ENCODE peak calls at places on chromosomes 16 and 17, in seven cellular contexts. M, L, A, J, E, X and O are unnamed samples.

GRCh38 chr16:75789237-75789636 is 62.9 kb upstream of the CPHXL start:
- DNase-seq in M (peak), L (peak), A (no peak), J (peak), E (no peak), X (peak), O (peak)

GRCh38 chr17:7047566-7047965 is 3.7 kb upstream of the SLC16A11 start:
- DNase-seq in M (no peak), L (no peak), A (no peak), J (no peak), E (no peak), X (no peak), O (no peak)

GRCh38 chr17:64231567-64232141 is 31.4 kb downstream of the TEX2 start:
- DNase-seq in M (no peak), L (no peak), A (no peak), J (no peak), E (no peak), X (no peak), O (peak)

GRCh38 chr16:1220841-1221627 is 4.0 kb downstream of the TPSG1 start:
- DNase-seq in M (no peak), L (no peak), A (no peak), J (no peak), E (no peak), X (no peak), O (no peak)

GRCh38 chr16:27264151-27264550 is 4.4 kb downstream of the NSMCE1 start:
- DNase-seq in M (no peak), L (no peak), A (no peak), J (peak), E (no peak), X (peak), O (peak)

GRCh38 chr17:57086069-57086930 is 1.3 kb downstream of the AKAP1 start:
- DNase-seq in M (peak), L (peak), A (peak), J (peak), E (no peak), X (no peak), O (no peak)

GRCh38 chr16:58500329-58501241 is 642 bp downstream of the NDRG4 start:
- DNase-seq in M (no peak), L (no peak), A (no peak), J (no peak), E (no peak), X (no peak), O (no peak)

GRCh38 chr16:3065069-3065741 is at the start of gene IL32:
- DNase-seq in M (peak), L (no peak), A (peak), J (peak), E (no peak), X (peak), O (peak)

GRCh38 chr17:40330850-40331470 is 22.0 kb downstream of the RARA start:
- DNase-seq in M (no peak), L (no peak), A (no peak), J (no peak), E (no peak), X (no peak), O (no peak)

GRCh38 chr17:74746922-74747321 is 1.5 kb upstream of the NHERF1 start:
- DNase-seq in M (no peak), L (no peak), A (no peak), J (no peak), E (no peak), X (peak), O (no peak)

GRCh38 chr17:69761767-69762321 is 313.2 kb upstream of the KCNJ16 start:
- DNase-seq in M (no peak), L (no peak), A (no peak), J (no peak), E (no peak), X (peak), O (peak)

GRCh38 chr16:81713295-81713772 is 65.8 kb upstream of the PLCG2 start:
- DNase-seq in M (no peak), L (no peak), A (no peak), J (no peak), E (no peak), X (no peak), O (no peak)

GRCh38 chr17:74924250-74924948 is at the start of gene OTOP2:
- DNase-seq in M (no peak), L (no peak), A (no peak), J (no peak), E (no peak), X (no peak), O (no peak)

GRCh38 chr17:18326572-18326971 is 11.5 kb downstream of the SMCR8 start:
- DNase-seq in M (no peak), L (no peak), A (no peak), J (no peak), E (no peak), X (no peak), O (no peak)

GRCh38 chr16:937723-938122 is 33.1 kb downstream of the LMF1 start:
- DNase-seq in M (no peak), L (no peak), A (no peak), J (no peak), E (no peak), X (no peak), O (no peak)

GRCh38 chr17:51921500-51921899 is 237.0 kb downstream of the CA10 start:
- DNase-seq in M (no peak), L (no peak), A (no peak), J (no peak), E (no peak), X (no peak), O (no peak)

GRCh38 chr16:51500306-51500705 is 349.2 kb upstream of the SALL1 start:
- DNase-seq in M (no peak), L (no peak), A (no peak), J (no peak), E (no peak), X (peak), O (peak)

GRCh38 chr17:68457168-68457538 is at the start of gene WIPI1:
- DNase-seq in M (no peak), L (no peak), A (no peak), J (no peak), E (no peak), X (no peak), O (no peak)

GRCh38 chr16:77324727-77325126 is 110.1 kb downstream of the ADAMTS18 start:
- DNase-seq in M (no peak), L (no peak), A (no peak), J (no peak), E (no peak), X (no peak), O (no peak)

GRCh38 chr16:79972053-79972704 is 371.6 kb upstream of the MAF start:
- DNase-seq in M (no peak), L (no peak), A (no peak), J (no peak), E (no peak), X (no peak), O (peak)

GRCh38 chr17:41760878-41761277 is 25.6 kb downstream of the JUP start:
- DNase-seq in M (no peak), L (no peak), A (no peak), J (no peak), E (no peak), X (no peak), O (no peak)

GRCh38 chr17:34847939-34848338 is 113.3 kb downstream of the CCT6B start:
- DNase-seq in M (no peak), L (no peak), A (no peak), J (no peak), E (no peak), X (no peak), O (no peak)

GRCh38 chr16:17749706-17750105 is 278.9 kb upstream of the XYLT1 start:
- DNase-seq in M (no peak), L (no peak), A (no peak), J (no peak), E (no peak), X (no peak), O (no peak)

GRCh38 chr16:79845734-79846135 is 245.2 kb upstream of the MAF start:
- DNase-seq in M (no peak), L (no peak), A (no peak), J (no peak), E (no peak), X (no peak), O (no peak)

GRCh38 chr16:84550096-84550495 is 45.6 kb upstream of the MEAK7 start:
- DNase-seq in M (no peak), L (no peak), A (no peak), J (no peak), E (no peak), X (no peak), O (no peak)

GRCh38 chr17:39628655-39629493 is 2.1 kb downstream of the PPP1R1B start:
- DNase-seq in M (no peak), L (no peak), A (no peak), J (no peak), E (no peak), X (no peak), O (no peak)

GRCh38 chr17:28072935-28073533 is 30.6 kb downstream of the NLK start:
- DNase-seq in M (no peak), L (no peak), A (no peak), J (no peak), E (no peak), X (no peak), O (no peak)

GRCh38 chr17:28074010-28074409 is 31.5 kb downstream of the NLK start:
- DNase-seq in M (no peak), L (no peak), A (no peak), J (no peak), E (no peak), X (no peak), O (no peak)

GRCh38 chr17:28076138-28076537 is 33.7 kb downstream of the NLK start:
- DNase-seq in M (no peak), L (no peak), A (no peak), J (no peak), E (no peak), X (no peak), O (no peak)

GRCh38 chr17:28071891-28072606 is 29.6 kb downstream of the NLK start:
- DNase-seq in M (peak), L (no peak), A (no peak), J (no peak), E (no peak), X (no peak), O (peak)

GRCh38 chr17:28071179-28071578 is 28.7 kb downstream of the NLK start:
- DNase-seq in M (no peak), L (no peak), A (no peak), J (no peak), E (no peak), X (no peak), O (no peak)
- H3K4me3 ChIP-seq in M (no peak), L (no peak), A (no peak), J (no peak), E (no peak), X (no peak), O (no peak)

DNA sequence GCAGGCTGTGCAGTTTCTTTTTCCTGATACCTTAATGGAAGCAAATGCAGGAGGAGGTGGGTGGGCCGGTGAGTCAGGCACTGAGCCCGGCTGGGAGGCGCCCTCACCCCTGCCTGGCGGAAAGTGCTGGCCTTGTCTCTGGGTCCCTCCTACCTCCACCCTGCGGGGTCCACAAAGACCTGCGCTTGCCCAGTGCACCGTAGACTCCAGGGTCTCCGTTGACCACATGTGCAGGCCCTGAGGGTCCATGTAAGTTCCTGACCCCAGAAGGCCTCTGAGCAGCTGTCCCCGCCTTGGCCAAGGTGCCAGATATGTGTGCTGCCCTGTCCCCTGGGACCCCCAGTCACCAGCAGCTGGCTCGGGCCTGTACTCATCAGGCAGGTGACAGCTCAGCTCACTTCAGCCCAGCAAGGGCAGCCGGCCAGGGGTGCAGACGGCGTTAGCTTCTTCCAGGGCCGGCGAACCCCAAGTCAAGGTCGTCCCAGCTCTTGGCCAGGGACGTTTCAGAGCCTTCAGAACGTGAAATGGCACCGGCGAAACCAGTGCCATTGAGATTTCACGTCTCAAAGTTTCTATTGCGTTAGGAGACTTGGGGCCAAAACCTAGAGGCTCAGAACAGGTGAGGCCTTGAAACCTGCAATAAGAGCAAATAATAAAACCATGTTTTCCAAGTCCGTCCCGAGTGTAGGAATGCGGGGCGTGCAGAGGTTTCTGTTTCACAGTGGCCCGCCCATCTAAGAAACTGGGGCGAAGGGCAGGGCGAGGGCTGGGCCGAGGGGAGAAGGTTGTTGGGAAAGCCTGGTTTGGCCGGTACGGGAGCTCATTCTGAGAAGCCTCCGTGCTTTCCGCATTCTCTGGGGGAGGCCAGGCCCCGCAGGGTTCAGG is 12.1 kb downstream of the METRNL start:
- DNase-seq in M (no peak), L (no peak), A (no peak), J (no peak), E (peak), X (no peak), O (no peak)
- H3K4me3 ChIP-seq in M (no peak), L (no peak), A (no peak), J (no peak), E (no peak), X (no peak), O (no peak)

DNA sequence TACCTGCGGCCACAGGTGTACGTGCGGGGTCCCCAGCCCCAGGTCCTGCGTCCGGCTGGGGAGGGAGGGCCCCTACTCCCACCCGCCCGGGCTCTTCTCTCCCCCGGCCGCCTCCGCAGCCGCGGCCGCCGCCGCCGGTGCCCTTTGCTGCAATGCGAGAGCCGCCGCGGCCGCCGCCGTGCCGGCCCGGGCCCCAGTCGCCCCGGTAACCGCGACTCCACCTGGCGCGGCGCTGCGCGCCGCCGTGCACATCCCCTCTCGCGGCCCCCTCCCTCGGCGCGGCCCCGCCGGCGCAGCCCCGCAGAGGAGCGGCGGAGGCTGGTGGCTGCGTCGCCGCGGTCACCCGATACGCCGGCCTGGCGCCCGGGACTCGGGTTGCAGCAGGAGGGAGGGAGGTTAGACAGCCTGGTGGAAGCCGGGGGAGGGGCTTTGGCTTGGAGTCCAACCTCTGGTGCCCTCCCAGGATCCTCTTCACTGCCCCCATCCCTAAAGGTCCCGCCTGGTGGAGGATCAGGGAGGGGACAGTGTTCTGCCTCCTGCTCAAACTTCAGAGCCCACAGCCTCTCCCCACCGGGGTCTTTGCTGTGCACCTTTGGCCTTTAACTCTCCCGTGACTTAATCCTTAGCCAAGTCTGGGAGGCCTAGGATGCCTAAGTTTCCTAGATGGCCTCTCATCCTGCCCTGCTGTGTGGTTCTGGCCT is 32.9 kb downstream of the SRCIN1 start:
- DNase-seq in M (no peak), L (peak), A (no peak), J (no peak), E (no peak), X (no peak), O (no peak)
- H3K4me3 ChIP-seq in M (no peak), L (peak), A (no peak), J (no peak), E (no peak), X (no peak), O (no peak)

GRCh38 chr16:68656771-68657170 is 11.7 kb downstream of the CDH3 start:
- DNase-seq in M (no peak), L (no peak), A (no peak), J (no peak), E (no peak), X (no peak), O (no peak)

GRCh38 chr16:68655806-68656205 is 10.7 kb downstream of the CDH3 start:
- DNase-seq in M (no peak), L (no peak), A (no peak), J (no peak), E (no peak), X (no peak), O (no peak)

GRCh38 chr16:68658258-68658973 is 13.3 kb downstream of the CDH3 start:
- DNase-seq in M (no peak), L (peak), A (no peak), J (peak), E (peak), X (peak), O (peak)

GRCh38 chr16:68662035-68662434 is 16.9 kb downstream of the CDH3 start:
- DNase-seq in M (no peak), L (no peak), A (no peak), J (no peak), E (no peak), X (no peak), O (no peak)

DNA sequence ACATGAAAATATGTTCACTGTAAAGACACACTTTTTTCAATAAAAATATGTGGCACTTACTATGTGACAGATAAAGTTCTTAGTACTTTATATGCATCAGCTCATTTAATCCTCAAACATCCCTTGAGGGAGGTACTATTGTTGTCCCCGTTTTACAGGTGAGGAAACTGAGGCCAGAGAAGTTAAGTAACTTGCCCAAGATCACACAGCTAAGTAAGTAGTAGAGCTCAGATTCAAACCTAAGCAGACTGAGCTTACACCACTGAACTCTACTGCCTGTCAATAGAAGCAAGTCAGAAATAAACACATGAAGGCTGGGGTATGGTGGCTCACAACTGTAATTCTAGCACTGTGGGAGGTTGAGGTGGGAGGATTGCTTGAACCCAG is 13.9 kb downstream of the CDH3 start:
- DNase-seq in M (no peak), L (no peak), A (no peak), J (no peak), E (no peak), X (no peak), O (no peak)
- H3K4me3 ChIP-seq in M (no peak), L (no peak), A (no peak), J (no peak), E (no peak), X (no peak), O (no peak)

DNA sequence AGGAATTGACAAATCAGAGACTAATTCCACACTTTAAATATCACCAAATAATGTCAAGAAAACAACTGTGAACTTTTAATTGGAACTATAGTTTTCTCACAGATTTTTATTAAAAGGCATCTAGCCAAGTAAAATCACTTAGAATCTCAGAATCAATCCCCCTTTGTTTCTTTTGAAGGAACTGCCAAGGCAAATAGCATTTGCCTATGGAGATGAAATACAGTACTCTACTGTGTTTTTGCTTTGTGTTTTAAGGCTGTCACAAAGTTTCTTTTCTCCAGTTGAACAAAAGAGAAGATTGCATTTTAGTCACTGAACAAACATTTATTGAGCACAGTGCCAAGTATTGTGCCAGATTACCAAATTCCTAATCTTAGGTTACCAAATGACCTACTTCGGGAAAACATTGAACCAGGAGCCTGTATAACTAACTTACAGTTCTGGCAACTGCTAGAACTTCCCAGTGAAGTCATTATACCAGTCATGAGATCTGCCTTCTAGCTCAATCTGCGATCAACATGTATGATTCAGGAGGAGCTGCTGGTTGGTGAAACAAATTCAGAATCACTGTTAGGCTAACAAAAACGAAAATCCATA is 3.0 kb upstream of the UBB start:
- DNase-seq in M (no peak), L (no peak), A (no peak), J (peak), E (no peak), X (peak), O (peak)
- H3K4me3 ChIP-seq in M (no peak), L (no peak), A (no peak), J (no peak), E (no peak), X (no peak), O (no peak)

GRCh38 chr17:36732351-36732750 is 131.0 kb downstream of the MRM1 start:
- DNase-seq in M (no peak), L (no peak), A (no peak), J (no peak), E (no peak), X (no peak), O (no peak)
- H3K4me3 ChIP-seq in M (no peak), L (no peak), A (no peak), J (no peak), E (no peak), X (no peak), O (no peak)

DNA sequence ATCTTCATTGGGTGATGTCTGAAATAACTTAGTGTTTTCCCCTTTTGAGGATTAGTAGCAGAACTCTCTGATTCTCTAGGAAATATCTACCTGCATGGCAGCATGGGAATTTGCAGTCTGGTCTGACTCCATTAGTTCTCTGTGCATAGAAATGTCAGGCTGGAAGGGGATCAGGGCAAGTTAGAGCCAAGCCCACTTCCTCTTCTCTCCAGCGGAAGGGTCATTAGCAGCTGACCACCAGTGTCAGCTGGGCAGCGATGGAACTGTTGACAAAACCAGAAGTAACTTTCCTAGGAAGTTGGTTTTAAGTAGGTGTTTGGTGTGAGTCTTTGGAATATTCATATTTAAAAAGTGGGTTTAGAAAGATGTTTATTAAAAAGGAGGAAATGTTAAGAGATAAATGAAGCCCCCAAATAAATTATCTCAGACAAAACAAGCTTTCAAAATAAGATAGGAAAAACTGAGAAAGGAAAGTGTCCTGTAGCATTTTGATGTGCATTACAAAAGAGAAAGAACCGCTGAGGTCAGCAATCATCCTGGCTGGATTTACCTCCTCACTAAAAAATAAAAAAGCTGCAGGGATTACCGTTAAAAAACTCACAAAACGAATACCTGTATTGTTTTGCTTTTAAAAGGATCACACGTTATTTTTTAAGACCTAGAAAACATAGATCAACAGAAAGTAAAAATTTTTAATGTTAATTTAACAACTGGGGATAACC is 32.4 kb upstream of the MMD start:
- DNase-seq in M (no peak), L (no peak), A (no peak), J (no peak), E (no peak), X (no peak), O (no peak)
- H3K4me3 ChIP-seq in M (no peak), L (no peak), A (no peak), J (no peak), E (no peak), X (no peak), O (no peak)